ENCODE peak calls at places on chromosomes 2 and 18, in five cellular contexts. K, I, S, U and R are unnamed samples.

GRCh38 chr18:23867011-23867410 is 147.5 kb upstream of the TTC39C start:
- DNase-seq in U (no peak), S (no peak), K (no peak), I (no peak), R (no peak)

GRCh38 chr2:98634406-98635092 is 26.2 kb downstream of the UNC50 start:
- DNase-seq in I (peak), K (no peak), U (no peak), S (no peak), R (no peak)

GRCh38 chr2:126656311-126657145 is 570 bp downstream of the GYPC start:
- DNase-seq in S (no peak), K (no peak), I (peak), U (no peak), R (peak)

GRCh38 chr2:25885933-25886332 is 7.6 kb upstream of the ASXL2 start:
- DNase-seq in K (no peak), I (no peak), S (no peak), U (no peak), R (peak)

GRCh38 chr18:23529597-23529996 is 26.3 kb downstream of the RMC1 start:
- DNase-seq in I (no peak), S (no peak), U (no peak), K (no peak), R (peak)

GRCh38 chr2:26144031-26144430 is 28.9 kb upstream of the GAREM2 start:
- DNase-seq in K (no peak), S (no peak), U (no peak), I (no peak), R (no peak)

GRCh38 chr2:173964565-173965371 is 405 bp downstream of the SP3 start:
- DNase-seq in U (peak), S (peak), I (peak), K (peak), R (peak)

GRCh38 chr2:217090024-217090473 is 230.2 kb upstream of the TNP1 start:
- DNase-seq in S (no peak), K (no peak), U (no peak), I (no peak), R (no peak)

GRCh38 chr2:215982465-215982875 is 30.9 kb downstream of the MREG start:
- DNase-seq in K (no peak), S (no peak), I (no peak), U (peak), R (peak)

GRCh38 chr2:41698787-41699422 is 348.9 kb upstream of the PKDCC start:
- DNase-seq in K (peak), U (peak), S (no peak), I (peak), R (peak)

GRCh38 chr2:196389670-196390069 is 218.3 kb upstream of the STK17B start:
- DNase-seq in U (no peak), S (no peak), I (no peak), K (no peak), R (no peak)

DNA sequence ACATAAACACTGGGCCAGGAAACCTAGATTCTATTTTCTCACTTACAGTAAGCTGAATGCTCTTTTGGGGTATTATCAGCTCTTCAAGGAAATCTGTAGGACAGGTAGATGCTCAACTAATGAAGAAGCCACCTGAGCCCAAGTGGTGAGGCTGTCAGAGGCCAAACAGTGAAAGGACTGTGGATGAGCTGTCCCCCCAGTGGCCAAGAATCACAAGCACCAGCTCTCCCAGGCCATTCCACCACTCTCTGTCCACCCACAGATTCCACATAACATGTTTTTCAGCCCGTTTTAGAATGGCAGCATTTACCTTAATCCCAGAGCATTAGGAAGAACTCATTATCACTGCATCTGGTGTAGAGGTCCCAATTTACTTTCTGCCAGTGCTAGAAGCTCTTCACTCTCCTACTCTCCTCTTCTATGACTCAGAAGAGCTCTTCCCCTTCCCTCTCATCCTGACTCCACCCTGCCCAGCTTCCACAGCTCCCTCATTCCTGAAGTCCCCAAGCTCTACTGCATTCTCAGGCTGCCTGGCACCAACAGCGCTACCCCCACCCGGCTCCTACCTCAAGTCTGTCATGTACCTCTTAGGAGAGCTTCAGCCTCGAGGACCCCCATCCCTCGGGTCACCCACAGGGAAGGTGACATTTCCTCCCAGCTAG is 43.8 kb upstream of the GORASP2 start:
- DNase-seq in S (no peak), U (no peak), I (no peak), K (no peak), R (no peak)
- TF ChIP-seq CTCF in S (no peak), U (no peak), I (no peak), K (no peak), R (no peak)

GRCh38 chr2:85602476-85603234 is at the start of gene TMEM150A:
- DNase-seq in S (peak), U (peak), I (peak), K (peak), R (peak)
- TF ChIP-seq CTCF in S (peak), U (peak), I (peak), K (peak), R (peak)

GRCh38 chr2:100903534-100904258 is 83.8 kb downstream of the NPAS2 start:
- DNase-seq in K (no peak), U (no peak), S (no peak), I (peak), R (no peak)

GRCh38 chr2:100906131-100906530 is 86.2 kb downstream of the NPAS2 start:
- DNase-seq in S (no peak), U (no peak), I (no peak), K (no peak), R (no peak)

GRCh38 chr2:100905132-100905805 is 85.3 kb downstream of the NPAS2 start:
- DNase-seq in U (no peak), I (no peak), K (no peak), S (no peak), R (no peak)

GRCh38 chr2:100900156-100900795 is 80.3 kb downstream of the NPAS2 start:
- DNase-seq in S (no peak), I (no peak), K (no peak), U (no peak), R (no peak)

DNA sequence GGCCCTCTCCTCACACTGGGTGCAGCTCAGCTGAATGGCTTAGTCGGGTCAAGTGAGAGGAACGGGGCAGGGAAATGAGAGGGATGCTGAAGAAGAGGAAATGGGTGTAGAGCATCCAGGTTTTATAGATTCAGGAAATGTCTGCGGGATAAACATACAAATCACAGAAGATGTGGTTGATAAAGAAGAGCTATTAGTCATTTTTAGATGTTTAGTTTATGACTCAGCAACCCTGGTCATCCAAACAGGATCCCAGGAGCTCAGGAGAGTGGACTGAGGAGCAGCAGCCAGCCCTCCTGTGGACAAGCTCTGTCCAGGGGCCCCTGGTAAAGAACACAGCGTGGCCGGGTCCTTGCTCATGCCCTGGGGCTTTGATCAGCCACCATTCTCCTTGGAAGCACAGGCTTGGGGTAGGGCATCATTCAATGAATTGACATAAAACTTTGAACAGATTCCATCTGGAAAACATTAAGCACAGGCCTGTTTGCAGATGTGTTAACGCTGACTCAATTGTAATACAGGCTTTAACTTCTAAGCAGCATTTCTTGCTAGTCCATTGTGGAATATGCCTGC is 83.0 kb downstream of the NPAS2 start:
- DNase-seq in K (no peak), I (no peak), S (no peak), U (no peak), R (peak)
- TF ChIP-seq CTCF in K (no peak), I (no peak), S (peak), U (no peak), R (peak)

DNA sequence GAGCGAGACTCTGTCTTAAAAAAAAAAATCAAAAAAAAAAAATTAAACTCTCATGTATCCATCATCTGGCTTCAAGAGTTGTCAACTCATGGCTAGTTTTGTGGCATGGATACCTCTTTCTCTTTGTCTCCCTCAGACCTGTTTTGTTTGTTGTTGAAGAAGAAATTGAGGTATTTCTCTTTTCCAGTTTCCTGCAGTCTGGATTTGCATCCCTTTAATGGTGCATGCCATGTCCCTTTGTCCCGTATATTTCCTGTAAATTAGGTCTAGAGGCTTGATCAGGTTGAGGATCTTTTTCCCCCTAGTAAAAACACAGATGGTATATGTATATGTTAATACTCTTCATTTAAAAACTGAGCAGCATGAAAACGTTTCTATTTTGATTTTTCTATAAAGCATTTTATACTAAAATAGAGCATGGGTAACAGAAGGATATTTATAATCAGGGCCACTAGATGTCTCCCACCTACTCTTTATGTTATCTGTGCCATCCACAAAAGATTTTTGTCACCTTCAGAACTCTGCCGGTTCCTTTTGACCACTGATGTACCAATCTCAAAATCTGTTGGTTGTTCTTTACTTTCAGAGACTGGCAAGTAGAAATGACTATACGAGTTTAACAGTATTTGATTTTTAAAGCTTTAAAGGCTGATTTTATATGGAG is 80.1 kb downstream of the GALNT1 start:
- DNase-seq in S (no peak), K (no peak), U (no peak), I (no peak), R (peak)
- TF ChIP-seq CTCF in S (peak), K (no peak), U (no peak), I (peak), R (peak)

GRCh38 chr2:222052934-222053367 is 245.8 kb downstream of the PAX3 start:
- DNase-seq in I (peak), U (no peak), K (no peak), S (no peak), R (no peak)
- TF ChIP-seq CTCF in I (peak), U (no peak), K (no peak), S (peak), R (no peak)

GRCh38 chr2:31694444-31694843 is 113.7 kb upstream of the SRD5A2 start:
- DNase-seq in K (no peak), I (peak), U (no peak), S (no peak), R (peak)
- TF ChIP-seq CTCF in K (no peak), I (peak), U (no peak), S (peak), R (no peak)

DNA sequence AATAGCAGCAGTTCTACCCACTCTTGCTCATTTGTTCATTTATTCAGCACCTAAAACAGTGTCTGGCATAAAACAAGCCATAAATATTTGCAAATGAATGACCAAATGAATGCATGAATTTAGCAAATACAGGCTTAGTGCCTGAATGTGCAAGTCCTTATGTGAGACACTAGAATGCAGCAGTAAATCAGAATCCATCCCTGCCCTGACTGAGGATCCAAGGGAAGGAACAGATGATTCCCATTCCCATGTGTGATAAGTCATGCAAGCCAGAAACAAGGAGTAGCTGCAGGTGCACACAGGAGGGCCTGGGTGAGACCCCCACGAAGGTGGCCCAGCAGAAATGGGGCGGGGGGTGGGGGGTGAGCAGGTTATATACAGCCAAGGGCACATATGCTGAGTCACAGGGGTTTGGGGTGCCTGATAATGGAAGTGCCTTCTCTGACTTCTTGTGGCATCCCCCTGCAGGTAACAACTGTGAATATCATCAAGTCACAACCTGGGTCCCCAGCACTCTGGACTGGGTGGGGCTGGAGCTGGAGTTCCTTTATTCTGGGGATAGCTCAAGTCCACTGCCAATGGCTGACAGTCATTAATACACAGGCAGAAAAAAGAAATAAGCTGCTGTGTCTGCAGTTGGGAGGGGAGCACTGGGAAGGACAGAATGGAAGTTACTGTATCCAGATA is 311.9 kb downstream of the TXNL1 start:
- DNase-seq in S (no peak), I (no peak), U (no peak), K (no peak), R (no peak)
- TF ChIP-seq CTCF in S (no peak), I (no peak), U (no peak), K (no peak), R (no peak)

GRCh38 chr18:5546660-5547059 is 2.9 kb upstream of the EPB41L3 start:
- DNase-seq in S (no peak), U (no peak), K (no peak), I (peak), R (peak)
- TF ChIP-seq CTCF in S (peak), U (peak), K (peak), I (peak), R (peak)

DNA sequence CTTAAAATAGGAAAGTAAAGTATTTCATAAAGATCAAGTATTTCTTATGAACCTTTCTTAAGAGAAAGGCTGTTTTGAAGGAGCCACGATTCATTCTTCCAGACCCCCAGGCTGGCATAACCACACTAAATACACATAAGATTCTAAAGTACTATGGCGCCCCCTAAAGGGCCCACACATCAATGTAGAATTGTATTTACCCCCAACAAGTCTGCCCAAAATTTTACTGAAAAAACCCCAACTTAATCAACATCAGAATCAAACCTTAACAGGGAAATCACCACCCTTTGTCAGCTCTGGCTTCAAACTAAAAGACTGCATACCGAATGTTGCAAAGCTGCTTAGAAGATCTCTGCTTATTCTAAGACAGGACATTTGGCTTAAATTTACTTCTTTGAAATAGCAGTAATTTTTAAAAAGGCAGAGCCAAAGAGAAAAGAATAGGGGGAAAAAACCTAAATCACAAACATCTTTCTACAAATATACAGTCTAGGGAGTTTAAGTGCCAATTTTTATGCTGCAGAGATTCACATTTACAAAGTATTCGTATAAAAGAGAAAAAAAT is 20.4 kb upstream of the BCL2 start:
- DNase-seq in S (no peak), K (no peak), U (no peak), I (peak), R (peak)
- TF ChIP-seq CTCF in S (peak), K (peak), U (peak), I (peak), R (peak)